ENCODE peak calls at places on chromosomes 3 and 15, in four cellular contexts. G is HepG2, I is GM12878, A is K562. P is an unnamed sample.

GRCh38 chr15:78450285-78450858 is 12.4 kb downstream of the IREB2 start:
- DNase-seq in I (no peak), G (no peak), A (no peak), P (no peak)

GRCh38 chr3:24315991-24316390 is 178.7 kb downstream of the THRB start:
- DNase-seq in G (no peak), A (no peak), I (no peak), P (no peak)

GRCh38 chr3:24365168-24365567 is 129.5 kb downstream of the THRB start:
- DNase-seq in G (peak), I (no peak), A (no peak), P (peak)

GRCh38 chr15:76512971-76513370 is 176.4 kb downstream of the ISL2 start:
- DNase-seq in A (no peak), I (no peak), G (no peak), P (no peak)

GRCh38 chr15:87135109-87135508 is 1055.4 kb downstream of the AGBL1 start:
- DNase-seq in I (no peak), A (no peak), G (no peak), P (no peak)

GRCh38 chr15:37136666-37137065 is 36.3 kb upstream of the MEIS2 start:
- DNase-seq in G (no peak), I (no peak), A (no peak), P (no peak)

GRCh38 chr3:114178770-114179368 is at the start of gene DRD3:
- DNase-seq in I (no peak), G (no peak), A (peak), P (no peak)

GRCh38 chr15:85403745-85404144 is 23.3 kb downstream of the AKAP13 start:
- DNase-seq in G (no peak), I (no peak), A (no peak), P (no peak)

GRCh38 chr15:96416934-96417759 is 86.6 kb downstream of the NR2F2 start:
- DNase-seq in G (no peak), A (no peak), I (no peak), P (peak)

GRCh38 chr15:38782156-38782555 is 217.5 kb upstream of the RASGRP1 start:
- DNase-seq in I (no peak), G (no peak), A (no peak), P (no peak)

GRCh38 chr3:124429129-124429815 is 301.0 kb upstream of the UMPS start:
- DNase-seq in A (no peak), G (no peak), I (no peak), P (peak)

GRCh38 chr3:187403768-187404270 is 35.6 kb downstream of the RTP4 start:
- DNase-seq in I (no peak), G (peak), A (no peak), P (peak)

GRCh38 chr15:34436956-34437442 is 609 bp downstream of the GOLGA8A start:
- DNase-seq in A (peak), G (peak), I (no peak), P (no peak)

GRCh38 chr3:138371070-138371950 is 22.9 kb downstream of the MRAS start:
- DNase-seq in G (no peak), A (no peak), I (peak), P (no peak)

GRCh38 chr3:59262076-59262498 is 212.3 kb upstream of the CFAP20DC start:
- DNase-seq in G (no peak), A (no peak), I (peak), P (no peak)

GRCh38 chr15:64205202-64205601 is 42.4 kb upstream of the PPIB start:
- DNase-seq in G (no peak), A (peak), I (no peak), P (no peak)

GRCh38 chr15:58934521-58934920 is 1.0 kb upstream of the SLTM start:
- DNase-seq in G (no peak), I (no peak), A (no peak), P (no peak)

GRCh38 chr15:71730277-71731144 is 79.8 kb upstream of the NR2E3 start:
- DNase-seq in G (peak), I (no peak), A (peak), P (peak)

GRCh38 chr3:125606291-125606690 is 11.0 kb upstream of the OSBPL11 start:
- DNase-seq in I (no peak), G (no peak), A (no peak), P (no peak)

GRCh38 chr3:149462653-149463052 is 11.8 kb upstream of the TM4SF4 start:
- DNase-seq in G (no peak), I (no peak), A (no peak), P (no peak)

GRCh38 chr3:176737480-176738147 is 459.7 kb downstream of the TBL1XR1 start:
- DNase-seq in G (no peak), A (no peak), I (no peak), P (no peak)

GRCh38 chr15:47399100-47399499 is 318.2 kb upstream of the SEMA6D start:
- DNase-seq in A (no peak), G (no peak), I (no peak), P (no peak)

GRCh38 chr3:126984391-126985142 is 1.7 kb downstream of the PLXNA1 start:
- DNase-seq in G (no peak), I (no peak), A (no peak), P (no peak)

GRCh38 chr3:101803152-101803782 is 24.3 kb downstream of the NXPE3 start:
- DNase-seq in G (peak), A (peak), I (no peak), P (peak)

GRCh38 chr15:70795311-70795665 is 31.9 kb upstream of the UACA start:
- DNase-seq in A (no peak), G (peak), I (no peak), P (peak)

GRCh38 chr3:124202754-124203153 is 210.8 kb upstream of the ROPN1 start:
- DNase-seq in G (no peak), A (no peak), I (no peak), P (no peak)

GRCh38 chr15:90232196-90232595 is 1.5 kb downstream of the CIB1 start:
- DNase-seq in I (no peak), G (no peak), A (no peak), P (no peak)

GRCh38 chr3:101720851-101721649 is 3.4 kb upstream of the CEP97 start:
- DNase-seq in I (no peak), G (no peak), A (no peak), P (no peak)

GRCh38 chr15:70882361-70882760 is 9.9 kb downstream of the THAP10 start:
- DNase-seq in I (no peak), A (no peak), G (no peak), P (no peak)

GRCh38 chr15:36066757-36067156 is 512.7 kb upstream of the CDIN1 start:
- DNase-seq in A (no peak), G (no peak), I (no peak), P (no peak)

GRCh38 chr3:126245811-126246727 is 65.7 kb upstream of the ALDH1L1 start:
- DNase-seq in A (peak), G (peak), I (no peak), P (peak)

GRCh38 chr15:70636540-70637165 is 126.7 kb downstream of the UACA start:
- DNase-seq in G (peak), A (no peak), I (no peak), P (peak)

GRCh38 chr3:119194237-119195150 is 21.1 kb downstream of the UPK1B start:
- DNase-seq in A (no peak), I (no peak), G (no peak), P (peak)

GRCh38 chr3:112394008-112394616 is 61.2 kb downstream of the CD200 start:
- DNase-seq in A (no peak), I (no peak), G (no peak), P (no peak)

GRCh38 chr3:63349583-63350177 is 71.6 kb downstream of the SYNPR start:
- DNase-seq in I (no peak), G (peak), A (peak), P (peak)

GRCh38 chr3:32492684-32493436 is 9.8 kb downstream of the CMTM6 start:
- DNase-seq in I (no peak), A (no peak), G (no peak), P (no peak)

GRCh38 chr15:98069256-98069655 is 108.8 kb downstream of the ARRDC4 start:
- DNase-seq in G (no peak), I (no peak), A (no peak), P (no peak)

GRCh38 chr3:170425491-170426239 is 7.0 kb downstream of the CLDN11 start:
- DNase-seq in I (no peak), A (peak), G (peak), P (no peak)

GRCh38 chr3:45821127-45821526 is 20.8 kb downstream of the LZTFL1 start:
- DNase-seq in G (no peak), I (no peak), A (no peak), P (no peak)

GRCh38 chr3:45830121-45830520 is 11.8 kb downstream of the LZTFL1 start:
- DNase-seq in I (no peak), A (no peak), G (no peak), P (no peak)

GRCh38 chr3:45826908-45827307 is 15.0 kb downstream of the LZTFL1 start:
- DNase-seq in A (no peak), I (no peak), G (no peak), P (no peak)

GRCh38 chr3:45826321-45826720 is 15.6 kb downstream of the LZTFL1 start:
- DNase-seq in A (no peak), G (no peak), I (no peak), P (no peak)
- TF ChIP-seq HDAC2 in A (no peak), G (no peak), I (no peak), P (no peak)

GRCh38 chr15:62841269-62841628 is 201.3 kb upstream of the TPM1 start:
- DNase-seq in G (no peak), I (no peak), A (no peak), P (no peak)
- TF ChIP-seq SMC3 in G (no peak), I (no peak), A (no peak), P (no peak)

GRCh38 chr3:77149382-77149781 is 109.5 kb downstream of the ROBO2 start:
- DNase-seq in A (no peak), I (no peak), G (no peak), P (no peak)
- H3K4me2 ChIP-seq in A (no peak), I (no peak), G (no peak), P (no peak)

GRCh38 chr15:41926184-41927056 is 32.6 kb upstream of the SPTBN5 start:
- DNase-seq in I (no peak), G (peak), A (no peak), P (no peak)
- TF ChIP-seq HDAC2 in I (no peak), G (no peak), A (no peak), P (no peak)

DNA sequence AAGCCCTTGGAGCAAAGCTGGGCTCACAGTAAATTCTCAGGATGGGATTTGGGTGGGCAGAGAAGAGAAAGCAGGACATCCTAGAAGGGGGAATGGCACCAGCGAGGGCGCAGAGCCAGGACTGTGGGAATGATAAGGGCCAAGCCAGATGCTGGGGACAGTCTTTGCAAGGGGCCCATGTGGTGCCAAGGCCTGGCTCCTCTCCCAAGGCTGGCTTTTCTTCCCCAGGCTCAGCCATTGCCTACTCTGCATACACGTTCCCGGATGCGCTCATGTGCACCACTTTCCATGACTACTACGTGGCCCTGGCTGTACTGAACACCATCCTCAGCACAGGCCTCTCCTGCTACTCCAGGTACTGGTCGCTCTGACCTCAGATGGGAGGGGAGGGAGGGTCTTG is 24.7 kb upstream of the KIF23 start:
- DNase-seq in A (no peak), I (no peak), G (no peak), P (no peak)
- TF ChIP-seq SMC3 in A (no peak), I (no peak), G (no peak), P (no peak)

GRCh38 chr3:107067421-107067820 is 309.8 kb upstream of the CCDC54 start:
- DNase-seq in I (no peak), G (no peak), A (no peak), P (no peak)

GRCh38 chr3:107062787-107063186 is 314.5 kb upstream of the CCDC54 start:
- DNase-seq in A (no peak), I (no peak), G (no peak), P (no peak)

GRCh38 chr3:107063351-107063750 is 313.9 kb upstream of the CCDC54 start:
- DNase-seq in I (no peak), G (no peak), A (no peak), P (no peak)

GRCh38 chr3:107064445-107065060 is 312.7 kb upstream of the CCDC54 start:
- DNase-seq in G (peak), I (peak), A (peak), P (peak)

GRCh38 chr3:107065094-107065861 is 312.0 kb upstream of the CCDC54 start:
- DNase-seq in I (no peak), G (no peak), A (no peak), P (no peak)
- H3K4me2 ChIP-seq in I (no peak), G (no peak), A (no peak), P (no peak)